ENCODE peak calls at places on chromosome 12, in nine cellular contexts. X is GM04504; O is NCI-H460; Q is stimulated activated CD8-positive, alpha-beta memory T cell treated with anti-CD3 and anti-CD28 coated beads, Interleukin-15, amount 100 ng/mL, for 4 hours; L is omental fat pad; Y is hepatocyte; B is small intestine; G is HFFc6; T is HAP-1. U is an unnamed sample.

GRCh38 chr12:85325452-85325851 is 45.4 kb downstream of the ALX1 start:
- DNase-seq in X (no peak), O (no peak), Q (no peak), L (no peak), Y (no peak), B (no peak), G (no peak), T (no peak), U (no peak)

GRCh38 chr12:131272415-131272814 is 318.7 kb downstream of the ADGRD1 start:
- DNase-seq in X (no peak), O (no peak), Q (no peak), L (no peak), Y (no peak), B (no peak), G (no peak), T (no peak), U (no peak)

GRCh38 chr12:19757317-19757877 is 318.1 kb downstream of the AEBP2 start:
- DNase-seq in X (peak), O (peak), Q (no peak), L (no peak), Y (peak), B (peak), G (peak), T (peak), U (peak)

GRCh38 chr12:40253936-40254335 is 29.1 kb downstream of the LRRK2 start:
- DNase-seq in X (peak), O (no peak), Q (no peak), L (no peak), Y (no peak), B (no peak), G (no peak), T (no peak), U (no peak)

GRCh38 chr12:130127909-130128763 is 34.1 kb upstream of the FZD10 start:
- DNase-seq in X (no peak), O (no peak), Q (no peak), L (no peak), Y (no peak), B (no peak), G (no peak), T (no peak), U (no peak)

GRCh38 chr12:88361493-88361892 is 218.8 kb downstream of the KITLG start:
- DNase-seq in X (no peak), O (no peak), Q (no peak), L (no peak), Y (no peak), B (no peak), G (peak), T (no peak), U (no peak)

GRCh38 chr12:116759783-116760581 is 21.9 kb downstream of the RNFT2 start:
- DNase-seq in X (no peak), O (peak), Q (no peak), L (no peak), Y (no peak), B (peak), G (no peak), T (peak), U (no peak)

GRCh38 chr12:27279836-27280235 is 35.8 kb downstream of the STK38L start:
- DNase-seq in X (no peak), O (no peak), Q (no peak), L (no peak), Y (peak), B (peak), G (no peak), T (no peak), U (no peak)

GRCh38 chr12:121968880-121969279 is 50.5 kb downstream of the CFAP251 start:
- DNase-seq in X (no peak), O (no peak), Q (no peak), L (no peak), Y (no peak), B (no peak), G (no peak), T (no peak), U (no peak)

U was measured in NT2/D1.